ENCODE peak calls at places on chromosome 15, in five cellular contexts. H is fibroblast of lung, X is HFFc6, U is epithelial cell of prostate, R is neuronal stem cell. O is an unnamed sample.

GRCh38 chr15:41879321-41879845 is 14.5 kb downstream of the SPTBN5 start:
- DNase-seq in H (no peak), X (no peak), U (no peak), R (no peak), O (peak)

GRCh38 chr15:68991723-68992122 is 22.8 kb upstream of the NOX5 start:
- DNase-seq in H (peak), X (no peak), U (peak), R (no peak), O (peak)

GRCh38 chr15:76996076-76996525 is 1.2 kb downstream of the PSTPIP1 start:
- DNase-seq in H (no peak), X (no peak), U (no peak), R (no peak), O (no peak)

GRCh38 chr15:72968531-72968922 is 83.7 kb upstream of the NEO1 start:
- DNase-seq in H (no peak), X (no peak), U (no peak), R (no peak), O (peak)

GRCh38 chr15:82093774-82094211 is 48.0 kb upstream of the MEX3B start:
- DNase-seq in H (peak), X (peak), U (peak), R (no peak), O (peak)

GRCh38 chr15:85545757-85546156 is 165.4 kb downstream of the AKAP13 start:
- DNase-seq in H (no peak), X (no peak), U (no peak), R (no peak), O (no peak)

GRCh38 chr15:67048281-67049279 is 16.8 kb upstream of the SMAD3 start:
- DNase-seq in H (peak), X (peak), U (no peak), R (no peak), O (peak)

GRCh38 chr15:85044251-85044853 is 62.7 kb downstream of the PDE8A start:
- DNase-seq in H (peak), X (peak), U (no peak), R (no peak), O (peak)

GRCh38 chr15:90099868-90100854 is 2.1 kb downstream of the IDH2 start:
- DNase-seq in H (peak), X (peak), U (no peak), R (no peak), O (no peak)

GRCh38 chr15:65868546-65869126 is 655 bp upstream of the RAB11A start:
- DNase-seq in H (no peak), X (peak), U (no peak), R (no peak), O (no peak)

GRCh38 chr15:29873264-29873663 is 51.0 kb upstream of the TJP1 start:
- DNase-seq in H (no peak), X (no peak), U (no peak), R (no peak), O (no peak)

GRCh38 chr15:101052681-101053121 is 133.5 kb downstream of the LRRK1 start:
- DNase-seq in H (no peak), X (no peak), U (no peak), R (no peak), O (no peak)

GRCh38 chr15:99452728-99453643 is 112.8 kb upstream of the MEF2A start:
- DNase-seq in H (peak), X (no peak), U (no peak), R (no peak), O (no peak)

GRCh38 chr15:74723754-74724334 is 1.5 kb downstream of the CYP1A1 start:
- DNase-seq in H (peak), X (peak), U (no peak), R (peak), O (peak)

GRCh38 chr15:64781299-64781698 is 5.9 kb upstream of the RBPMS2 start:
- DNase-seq in H (no peak), X (no peak), U (no peak), R (no peak), O (no peak)

GRCh38 chr15:39799552-39800011 is 16.9 kb upstream of the FSIP1 start:
- DNase-seq in H (no peak), X (no peak), U (no peak), R (no peak), O (no peak)

GRCh38 chr15:91100561-91101355 is 701 bp downstream of the SV2B start:
- DNase-seq in H (peak), X (no peak), U (no peak), R (no peak), O (peak)

GRCh38 chr15:69526696-69527095 is 74.1 kb downstream of the RPLP1 start:
- DNase-seq in H (no peak), X (no peak), U (no peak), R (peak), O (no peak)